ENCODE peak calls at places on chromosomes 4 and X, in seven cellular contexts. W, U, B, A, L, G and T are unnamed samples.

GRCh38 chr4:30714408-30715031 is 5.6 kb upstream of the PCDH7 start:
- ATAC-seq in B (no peak), L (no peak), G (peak), U (peak), A (peak), W (no peak), T (no peak)

GRCh38 chrX:85303544-85303943 is 59.8 kb downstream of the ZNF711 start:
- ATAC-seq in B (no peak), A (no peak), U (no peak), L (no peak), G (no peak), W (no peak), T (no peak)

GRCh38 chr4:142367326-142368188 is 478.5 kb downstream of the INPP4B start:
- ATAC-seq in G (peak), B (no peak), U (no peak), A (no peak), L (no peak), W (no peak), T (no peak)

GRCh38 chrX:130990723-130991122 is 67.4 kb upstream of the ARHGAP36 start:
- ATAC-seq in U (no peak), L (no peak), B (no peak), W (no peak), A (no peak), G (no peak), T (no peak)

GRCh38 chrX:154603438-154604430 is 15.3 kb downstream of the CTAG1B start:
- ATAC-seq in A (no peak), U (peak), B (peak), W (no peak), G (peak), L (no peak), T (peak)

GRCh38 chr4:147518846-147519767 is 38.2 kb downstream of the EDNRA start:
- ATAC-seq in W (no peak), G (peak), L (peak), B (peak), U (no peak), A (peak), T (no peak)

GRCh38 chr4:76374744-76375143 is 46.2 kb downstream of the CCDC158 start:
- ATAC-seq in W (no peak), A (no peak), U (no peak), G (no peak), B (no peak), L (no peak), T (no peak)

GRCh38 chr4:68466185-68466584 is 18.9 kb downstream of the TMPRSS11E start:
- ATAC-seq in A (no peak), W (no peak), B (no peak), G (peak), U (no peak), L (no peak), T (no peak)

DNA sequence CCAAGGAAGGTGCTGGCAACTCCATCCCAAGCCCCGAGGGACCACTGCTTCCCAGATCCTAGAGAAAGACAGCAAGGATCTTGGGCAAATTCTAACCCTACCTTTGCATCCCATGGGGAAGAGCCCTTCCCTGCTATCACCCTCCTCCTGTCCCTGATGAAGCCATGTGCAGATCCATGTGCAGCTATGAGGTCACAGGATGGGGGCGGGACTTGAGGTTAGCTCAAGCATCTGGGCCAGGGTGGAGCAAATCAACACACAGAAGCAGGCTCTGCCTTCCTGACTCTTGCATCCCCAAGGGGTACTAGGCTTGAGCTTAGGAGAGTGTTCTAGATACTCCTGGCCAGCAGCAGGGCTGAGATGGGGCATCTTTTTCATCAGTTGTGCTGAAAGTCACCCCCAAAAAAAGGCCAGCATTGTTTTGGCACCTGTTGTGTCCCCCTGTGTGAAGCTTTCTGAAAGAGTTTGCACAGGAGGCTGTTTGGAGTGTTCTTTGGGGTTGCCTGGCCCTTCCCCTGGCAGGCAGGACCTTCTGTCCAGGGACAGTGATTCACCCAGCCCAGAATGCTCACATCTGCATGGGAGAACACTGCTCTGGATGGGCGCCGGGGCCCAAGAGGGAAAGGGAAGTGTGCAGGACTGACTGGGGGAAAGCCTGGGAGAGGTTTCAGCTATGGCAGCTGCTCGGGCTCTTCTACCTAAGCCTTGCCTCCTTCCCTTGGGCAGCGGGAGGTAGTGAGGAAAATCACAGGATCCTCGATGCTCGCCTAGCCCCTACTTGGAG is 50.8 kb downstream of the PRPS1 start:
- ATAC-seq in L (peak), B (peak), U (no peak), G (peak), A (no peak), W (peak), T (peak)
- H3K27ac ChIP-seq in L (peak), B (peak), U (no peak), G (peak), A (no peak), W (peak), T (peak)

GRCh38 chr4:69707807-69708206 is 52.6 kb downstream of the SULT1B1 start:
- ATAC-seq in W (no peak), L (no peak), G (peak), A (no peak), B (no peak), U (no peak), T (no peak)
- H3K27ac ChIP-seq in W (no peak), L (no peak), G (peak), A (no peak), B (no peak), U (no peak), T (no peak)

GRCh38 chr4:185238750-185239149 is 29.4 kb downstream of the SNX25 start:
- ATAC-seq in B (no peak), A (no peak), W (no peak), U (no peak), G (no peak), L (no peak), T (no peak)

GRCh38 chr4:185237185-185237584 is 27.8 kb downstream of the SNX25 start:
- ATAC-seq in B (peak), A (no peak), U (no peak), W (peak), L (no peak), G (no peak), T (no peak)

GRCh38 chr4:185235480-185236154 is 26.2 kb downstream of the SNX25 start:
- ATAC-seq in L (no peak), B (peak), U (peak), A (peak), G (peak), W (no peak), T (no peak)

GRCh38 chr4:185238261-185238681 is 28.9 kb downstream of the SNX25 start:
- ATAC-seq in U (no peak), G (no peak), W (no peak), L (no peak), B (no peak), A (no peak), T (no peak)

DNA sequence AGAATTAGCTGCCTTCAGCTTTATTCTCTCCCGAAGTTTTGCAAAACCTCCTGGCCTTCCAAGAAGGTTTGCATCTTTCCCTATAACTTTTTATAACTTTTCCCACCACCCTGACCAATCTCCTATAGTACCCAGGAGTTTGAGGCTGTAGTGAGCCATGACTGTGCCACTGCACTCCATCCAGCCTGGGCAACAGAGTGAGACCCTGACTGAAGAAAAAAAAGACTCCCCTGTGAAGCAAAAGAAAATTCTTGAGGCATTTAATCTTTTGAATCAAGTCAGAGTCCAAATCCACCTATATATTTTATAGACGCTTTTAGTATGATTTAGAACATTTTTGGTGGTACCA is 26.7 kb downstream of the SNX25 start:
- ATAC-seq in U (no peak), B (peak), G (no peak), W (no peak), A (peak), L (no peak), T (no peak)
- H3K27ac ChIP-seq in U (peak), B (no peak), G (no peak), W (no peak), A (peak), L (no peak), T (no peak)

GRCh38 chr4:155659168-155659567 is 7.5 kb upstream of the GUCY1A1 start:
- ATAC-seq in A (no peak), B (no peak), L (no peak), U (no peak), G (no peak), W (no peak), T (peak)
- H3K27ac ChIP-seq in A (no peak), B (no peak), L (no peak), U (no peak), G (no peak), W (no peak), T (no peak)

GRCh38 chr4:6892190-6892908 is 17.3 kb upstream of the TBC1D14 start:
- ATAC-seq in U (no peak), G (peak), L (peak), B (peak), A (peak), W (peak), T (peak)
- H3K27ac ChIP-seq in U (no peak), G (no peak), L (no peak), B (no peak), A (peak), W (peak), T (peak)

DNA sequence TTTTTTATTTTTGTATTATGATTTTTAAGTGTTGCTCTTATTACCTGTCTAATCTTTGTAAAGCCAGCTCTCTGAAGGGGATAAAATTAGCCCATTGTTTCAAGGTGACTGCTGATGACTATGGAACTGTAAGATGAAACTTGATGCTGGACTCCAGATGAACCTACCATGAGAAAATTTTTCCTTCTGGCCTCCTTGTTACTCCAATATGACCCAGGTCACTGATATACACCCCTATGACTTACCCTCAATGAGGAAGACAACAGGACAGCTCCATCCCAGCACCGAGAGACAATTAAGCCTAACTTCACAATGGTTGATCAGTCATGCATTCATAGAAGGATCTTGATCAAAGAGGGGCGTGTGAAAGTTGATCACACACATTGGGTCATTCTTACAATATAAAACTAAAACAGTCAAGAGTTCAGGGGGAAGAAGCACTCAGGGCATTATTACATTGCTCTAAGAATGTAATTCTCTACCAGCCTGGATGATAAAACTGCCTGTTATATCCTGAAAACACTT is 230.8 kb upstream of the AGTR2 start:
- ATAC-seq in U (no peak), W (no peak), L (no peak), G (no peak), B (no peak), A (no peak), T (no peak)
- H3K27ac ChIP-seq in U (no peak), W (no peak), L (no peak), G (no peak), B (no peak), A (no peak), T (no peak)

GRCh38 chr4:148849581-148849980 is 407.4 kb upstream of the NR3C2 start:
- ATAC-seq in L (no peak), A (no peak), G (peak), W (no peak), B (no peak), U (peak), T (no peak)

GRCh38 chr4:148854203-148854602 is 412.0 kb upstream of the NR3C2 start:
- ATAC-seq in W (no peak), A (no peak), G (no peak), U (no peak), L (no peak), B (no peak), T (no peak)

GRCh38 chr4:148847544-148847943 is 405.3 kb upstream of the NR3C2 start:
- ATAC-seq in A (no peak), G (no peak), W (no peak), U (no peak), B (no peak), L (no peak), T (no peak)

GRCh38 chr4:148850257-148850995 is 408.2 kb upstream of the NR3C2 start:
- ATAC-seq in L (no peak), G (no peak), U (peak), B (no peak), W (peak), A (peak), T (no peak)

GRCh38 chr4:148852092-148852699 is 410.0 kb upstream of the NR3C2 start:
- ATAC-seq in U (no peak), W (no peak), G (peak), A (no peak), L (no peak), B (no peak), T (no peak)
- H3K27ac ChIP-seq in U (no peak), W (no peak), G (no peak), A (no peak), L (no peak), B (no peak), T (no peak)

GRCh38 chr4:40395908-40396806 is 61.0 kb downstream of the CHRNA9 start:
- ATAC-seq in A (peak), W (peak), B (peak), L (no peak), U (peak), G (no peak), T (no peak)
- H3K27ac ChIP-seq in A (no peak), W (peak), B (no peak), L (no peak), U (peak), G (no peak), T (no peak)